ENCODE peak calls at places on chromosome 11, in ten cellular contexts. One of them, this sample, is unnamed.

GRCh38 chr11:88086297-88086696 is 88.9 kb downstream of the RAB38 start:
- DNase-seq in activated CD8-positive, alpha-beta memory T cell treated with anti-CD3 and anti-CD28 coated beads for 48 hours: no peak
- DNase-seq in omental fat pad: no peak
- DNase-seq in mucosa of gallbladder: no peak
- DNase-seq in M059J: no peak
- DNase-seq in NCI-H460: no peak
- DNase-seq in EH: no peak
- DNase-seq in Calu3: no peak
- DNase-seq in skeletal muscle cell: no peak
- DNase-seq in H4: no peak
- DNase-seq in this sample: no peak

GRCh38 chr11:111538407-111539114 is 2.0 kb upstream of the LAYN start:
- DNase-seq in activated CD8-positive, alpha-beta memory T cell treated with anti-CD3 and anti-CD28 coated beads for 48 hours: no peak
- DNase-seq in omental fat pad: no peak
- DNase-seq in mucosa of gallbladder: no peak
- DNase-seq in M059J: peak
- DNase-seq in NCI-H460: no peak
- DNase-seq in EH: peak
- DNase-seq in Calu3: no peak
- DNase-seq in skeletal muscle cell: no peak
- DNase-seq in H4: no peak
- DNase-seq in this sample: no peak

GRCh38 chr11:65500262-65501004 is 1.6 kb downstream of the MALAT1 start:
- DNase-seq in activated CD8-positive, alpha-beta memory T cell treated with anti-CD3 and anti-CD28 coated beads for 48 hours: no peak
- DNase-seq in omental fat pad: peak
- DNase-seq in mucosa of gallbladder: no peak
- DNase-seq in M059J: peak
- DNase-seq in NCI-H460: no peak
- DNase-seq in EH: peak
- DNase-seq in Calu3: no peak
- DNase-seq in skeletal muscle cell: no peak
- DNase-seq in H4: peak
- DNase-seq in this sample: peak

GRCh38 chr11:18081551-18081950 is 24.3 kb downstream of the SAAL1 start:
- DNase-seq in activated CD8-positive, alpha-beta memory T cell treated with anti-CD3 and anti-CD28 coated beads for 48 hours: no peak
- DNase-seq in omental fat pad: no peak
- DNase-seq in mucosa of gallbladder: no peak
- DNase-seq in M059J: no peak
- DNase-seq in NCI-H460: no peak
- DNase-seq in EH: no peak
- DNase-seq in Calu3: no peak
- DNase-seq in skeletal muscle cell: no peak
- DNase-seq in H4: no peak
- DNase-seq in this sample: no peak

GRCh38 chr11:1309498-1310314 is at the start of gene TOLLIP:
- DNase-seq in activated CD8-positive, alpha-beta memory T cell treated with anti-CD3 and anti-CD28 coated beads for 48 hours: peak
- DNase-seq in omental fat pad: peak
- DNase-seq in mucosa of gallbladder: peak
- DNase-seq in M059J: peak
- DNase-seq in NCI-H460: peak
- DNase-seq in EH: peak
- DNase-seq in Calu3: peak
- DNase-seq in skeletal muscle cell: peak
- DNase-seq in H4: peak
- DNase-seq in this sample: peak

GRCh38 chr11:102017029-102017428 is 30.2 kb upstream of the CFAP300 start:
- DNase-seq in activated CD8-positive, alpha-beta memory T cell treated with anti-CD3 and anti-CD28 coated beads for 48 hours: no peak
- DNase-seq in omental fat pad: no peak
- DNase-seq in mucosa of gallbladder: no peak
- DNase-seq in M059J: no peak
- DNase-seq in NCI-H460: no peak
- DNase-seq in EH: no peak
- DNase-seq in Calu3: no peak
- DNase-seq in skeletal muscle cell: no peak
- DNase-seq in H4: no peak
- DNase-seq in this sample: no peak

GRCh38 chr11:79094601-79095000 is 346.2 kb downstream of the TENM4 start:
- DNase-seq in activated CD8-positive, alpha-beta memory T cell treated with anti-CD3 and anti-CD28 coated beads for 48 hours: no peak
- DNase-seq in omental fat pad: no peak
- DNase-seq in mucosa of gallbladder: no peak
- DNase-seq in M059J: peak
- DNase-seq in NCI-H460: no peak
- DNase-seq in EH: no peak
- DNase-seq in Calu3: no peak
- DNase-seq in skeletal muscle cell: no peak
- DNase-seq in H4: no peak
- DNase-seq in this sample: no peak

GRCh38 chr11:93583490-93583889 is 40.3 kb upstream of the SMCO4 start:
- DNase-seq in activated CD8-positive, alpha-beta memory T cell treated with anti-CD3 and anti-CD28 coated beads for 48 hours: no peak
- DNase-seq in omental fat pad: no peak
- DNase-seq in mucosa of gallbladder: no peak
- DNase-seq in M059J: no peak
- DNase-seq in NCI-H460: no peak
- DNase-seq in EH: no peak
- DNase-seq in Calu3: no peak
- DNase-seq in skeletal muscle cell: no peak
- DNase-seq in H4: no peak
- DNase-seq in this sample: no peak

GRCh38 chr11:125514336-125515101 is 18.5 kb upstream of the FEZ1 start:
- DNase-seq in activated CD8-positive, alpha-beta memory T cell treated with anti-CD3 and anti-CD28 coated beads for 48 hours: peak
- DNase-seq in omental fat pad: no peak
- DNase-seq in mucosa of gallbladder: peak
- DNase-seq in M059J: peak
- DNase-seq in NCI-H460: no peak
- DNase-seq in EH: peak
- DNase-seq in Calu3: peak
- DNase-seq in skeletal muscle cell: no peak
- DNase-seq in H4: peak
- DNase-seq in this sample: peak

GRCh38 chr11:129980086-129980485 is 22.5 kb downstream of the PRDM10 start:
- DNase-seq in activated CD8-positive, alpha-beta memory T cell treated with anti-CD3 and anti-CD28 coated beads for 48 hours: no peak
- DNase-seq in omental fat pad: no peak
- DNase-seq in mucosa of gallbladder: no peak
- DNase-seq in M059J: no peak
- DNase-seq in NCI-H460: no peak
- DNase-seq in EH: no peak
- DNase-seq in Calu3: no peak
- DNase-seq in skeletal muscle cell: no peak
- DNase-seq in H4: no peak
- DNase-seq in this sample: no peak

GRCh38 chr11:67463186-67463585 is 5.9 kb downstream of the TMEM134 start:
- DNase-seq in activated CD8-positive, alpha-beta memory T cell treated with anti-CD3 and anti-CD28 coated beads for 48 hours: no peak
- DNase-seq in omental fat pad: no peak
- DNase-seq in mucosa of gallbladder: no peak
- DNase-seq in M059J: no peak
- DNase-seq in NCI-H460: no peak
- DNase-seq in EH: no peak
- DNase-seq in Calu3: no peak
- DNase-seq in skeletal muscle cell: no peak
- DNase-seq in H4: no peak
- DNase-seq in this sample: no peak

GRCh38 chr11:102518296-102519094 is 12.1 kb downstream of the MMP7 start:
- DNase-seq in activated CD8-positive, alpha-beta memory T cell treated with anti-CD3 and anti-CD28 coated beads for 48 hours: no peak
- DNase-seq in omental fat pad: no peak
- DNase-seq in mucosa of gallbladder: no peak
- DNase-seq in M059J: no peak
- DNase-seq in NCI-H460: no peak
- DNase-seq in EH: no peak
- DNase-seq in Calu3: no peak
- DNase-seq in skeletal muscle cell: no peak
- DNase-seq in H4: no peak
- DNase-seq in this sample: no peak

GRCh38 chr11:77418155-77418980 is 55.5 kb downstream of the PAK1 start:
- DNase-seq in activated CD8-positive, alpha-beta memory T cell treated with anti-CD3 and anti-CD28 coated beads for 48 hours: no peak
- DNase-seq in omental fat pad: no peak
- DNase-seq in mucosa of gallbladder: no peak
- DNase-seq in M059J: no peak
- DNase-seq in NCI-H460: no peak
- DNase-seq in EH: no peak
- DNase-seq in Calu3: no peak
- DNase-seq in skeletal muscle cell: no peak
- DNase-seq in H4: no peak
- DNase-seq in this sample: no peak

GRCh38 chr11:107830915-107831540 is 27.6 kb downstream of the SLC35F2 start:
- DNase-seq in activated CD8-positive, alpha-beta memory T cell treated with anti-CD3 and anti-CD28 coated beads for 48 hours: no peak
- DNase-seq in omental fat pad: no peak
- DNase-seq in mucosa of gallbladder: peak
- DNase-seq in M059J: no peak
- DNase-seq in NCI-H460: no peak
- DNase-seq in EH: no peak
- DNase-seq in Calu3: peak
- DNase-seq in skeletal muscle cell: no peak
- DNase-seq in H4: no peak
- DNase-seq in this sample: no peak

GRCh38 chr11:130633466-130633865 is 185.0 kb downstream of the ADAMTS15 start:
- DNase-seq in activated CD8-positive, alpha-beta memory T cell treated with anti-CD3 and anti-CD28 coated beads for 48 hours: no peak
- DNase-seq in omental fat pad: no peak
- DNase-seq in mucosa of gallbladder: no peak
- DNase-seq in M059J: peak
- DNase-seq in NCI-H460: no peak
- DNase-seq in EH: peak
- DNase-seq in Calu3: no peak
- DNase-seq in skeletal muscle cell: no peak
- DNase-seq in H4: no peak
- DNase-seq in this sample: no peak

GRCh38 chr11:99019676-99020075 is 1.1 kb upstream of the CNTN5 start:
- DNase-seq in activated CD8-positive, alpha-beta memory T cell treated with anti-CD3 and anti-CD28 coated beads for 48 hours: no peak
- DNase-seq in omental fat pad: no peak
- DNase-seq in mucosa of gallbladder: no peak
- DNase-seq in M059J: no peak
- DNase-seq in NCI-H460: no peak
- DNase-seq in EH: no peak
- DNase-seq in Calu3: no peak
- DNase-seq in skeletal muscle cell: no peak
- DNase-seq in H4: no peak
- DNase-seq in this sample: no peak

GRCh38 chr11:67651976-67652895 is 1.7 kb upstream of the ACY3 start:
- DNase-seq in activated CD8-positive, alpha-beta memory T cell treated with anti-CD3 and anti-CD28 coated beads for 48 hours: no peak
- DNase-seq in omental fat pad: no peak
- DNase-seq in mucosa of gallbladder: no peak
- DNase-seq in M059J: peak
- DNase-seq in NCI-H460: no peak
- DNase-seq in EH: peak
- DNase-seq in Calu3: no peak
- DNase-seq in skeletal muscle cell: no peak
- DNase-seq in H4: no peak
- DNase-seq in this sample: no peak

GRCh38 chr11:70073881-70074371 is 4.2 kb upstream of the ANO1 start:
- DNase-seq in activated CD8-positive, alpha-beta memory T cell treated with anti-CD3 and anti-CD28 coated beads for 48 hours: no peak
- DNase-seq in omental fat pad: no peak
- DNase-seq in mucosa of gallbladder: no peak
- DNase-seq in M059J: peak
- DNase-seq in NCI-H460: no peak
- DNase-seq in EH: no peak
- DNase-seq in Calu3: no peak
- DNase-seq in skeletal muscle cell: no peak
- DNase-seq in H4: no peak
- DNase-seq in this sample: no peak

GRCh38 chr11:10651579-10652361 is 41.8 kb downstream of the IRAG1 start:
- DNase-seq in activated CD8-positive, alpha-beta memory T cell treated with anti-CD3 and anti-CD28 coated beads for 48 hours: no peak
- DNase-seq in omental fat pad: no peak
- DNase-seq in mucosa of gallbladder: no peak
- DNase-seq in M059J: peak
- DNase-seq in NCI-H460: no peak
- DNase-seq in EH: no peak
- DNase-seq in Calu3: no peak
- DNase-seq in skeletal muscle cell: no peak
- DNase-seq in H4: peak
- DNase-seq in this sample: no peak

GRCh38 chr11:47014097-47014496 is 77.5 kb downstream of the CSTPP1 start:
- DNase-seq in activated CD8-positive, alpha-beta memory T cell treated with anti-CD3 and anti-CD28 coated beads for 48 hours: no peak
- DNase-seq in omental fat pad: no peak
- DNase-seq in mucosa of gallbladder: no peak
- DNase-seq in M059J: no peak
- DNase-seq in NCI-H460: no peak
- DNase-seq in EH: no peak
- DNase-seq in Calu3: no peak
- DNase-seq in skeletal muscle cell: no peak
- DNase-seq in H4: no peak
- DNase-seq in this sample: no peak

GRCh38 chr11:79809487-79809886 is 368.7 kb upstream of the TENM4 start:
- DNase-seq in activated CD8-positive, alpha-beta memory T cell treated with anti-CD3 and anti-CD28 coated beads for 48 hours: no peak
- DNase-seq in omental fat pad: no peak
- DNase-seq in mucosa of gallbladder: no peak
- DNase-seq in M059J: no peak
- DNase-seq in NCI-H460: no peak
- DNase-seq in EH: no peak
- DNase-seq in Calu3: no peak
- DNase-seq in skeletal muscle cell: no peak
- DNase-seq in H4: no peak
- DNase-seq in this sample: no peak

GRCh38 chr11:1041149-1041467 is 4.6 kb upstream of the MUC6 start:
- DNase-seq in activated CD8-positive, alpha-beta memory T cell treated with anti-CD3 and anti-CD28 coated beads for 48 hours: no peak
- DNase-seq in omental fat pad: no peak
- DNase-seq in mucosa of gallbladder: no peak
- DNase-seq in M059J: no peak
- DNase-seq in NCI-H460: no peak
- DNase-seq in EH: no peak
- DNase-seq in Calu3: no peak
- DNase-seq in skeletal muscle cell: no peak
- DNase-seq in H4: no peak
- DNase-seq in this sample: no peak

GRCh38 chr11:832529-833113 is at the start of gene CD151:
- DNase-seq in activated CD8-positive, alpha-beta memory T cell treated with anti-CD3 and anti-CD28 coated beads for 48 hours: no peak
- DNase-seq in omental fat pad: no peak
- DNase-seq in mucosa of gallbladder: no peak
- DNase-seq in M059J: peak
- DNase-seq in NCI-H460: no peak
- DNase-seq in EH: peak
- DNase-seq in Calu3: peak
- DNase-seq in skeletal muscle cell: no peak
- DNase-seq in H4: no peak
- DNase-seq in this sample: no peak

GRCh38 chr11:123560001-123560400 is 94.4 kb downstream of the SCN3B start:
- DNase-seq in activated CD8-positive, alpha-beta memory T cell treated with anti-CD3 and anti-CD28 coated beads for 48 hours: no peak
- DNase-seq in omental fat pad: no peak
- DNase-seq in mucosa of gallbladder: peak
- DNase-seq in M059J: no peak
- DNase-seq in NCI-H460: no peak
- DNase-seq in EH: peak
- DNase-seq in Calu3: no peak
- DNase-seq in skeletal muscle cell: peak
- DNase-seq in H4: no peak
- DNase-seq in this sample: peak

GRCh38 chr11:45543808-45544422 is 121.5 kb downstream of the CHST1 start:
- DNase-seq in activated CD8-positive, alpha-beta memory T cell treated with anti-CD3 and anti-CD28 coated beads for 48 hours: no peak
- DNase-seq in omental fat pad: no peak
- DNase-seq in mucosa of gallbladder: no peak
- DNase-seq in M059J: peak
- DNase-seq in NCI-H460: no peak
- DNase-seq in EH: peak
- DNase-seq in Calu3: peak
- DNase-seq in skeletal muscle cell: no peak
- DNase-seq in H4: no peak
- DNase-seq in this sample: no peak

GRCh38 chr11:69000831-69001245 is 12.2 kb downstream of the MRGPRF start:
- DNase-seq in activated CD8-positive, alpha-beta memory T cell treated with anti-CD3 and anti-CD28 coated beads for 48 hours: no peak
- DNase-seq in omental fat pad: no peak
- DNase-seq in mucosa of gallbladder: no peak
- DNase-seq in M059J: peak
- DNase-seq in NCI-H460: peak
- DNase-seq in EH: peak
- DNase-seq in Calu3: peak
- DNase-seq in skeletal muscle cell: no peak
- DNase-seq in H4: peak
- DNase-seq in this sample: no peak

GRCh38 chr11:10727259-10727851 is 23.7 kb upstream of the CTR9 start:
- DNase-seq in activated CD8-positive, alpha-beta memory T cell treated with anti-CD3 and anti-CD28 coated beads for 48 hours: no peak
- DNase-seq in omental fat pad: no peak
- DNase-seq in mucosa of gallbladder: no peak
- DNase-seq in M059J: peak
- DNase-seq in NCI-H460: no peak
- DNase-seq in EH: peak
- DNase-seq in Calu3: no peak
- DNase-seq in skeletal muscle cell: no peak
- DNase-seq in H4: no peak
- DNase-seq in this sample: no peak